ENCODE peak calls at places on chromosomes 13 and 19, in six cellular contexts. S is AG09309, R is ACHN, H is uterus, D is activated T-cell treated with anti-CD3 and anti-CD28 coated beads for 1 hour, Y is BJ. N is an unnamed sample.
A peak's percentile ranks its signal among the peaks of the same experiment; 100 is the strongest.

GRCh38 chr19:15260939-15261338 is 28.7 kb upstream of the EPHX3 start:
- DNase-seq in S (no peak), R (no peak), H (no peak), D (no peak), Y (no peak), N (peak; percentile 34)

GRCh38 chr13:74251778-74252519 is 117.7 kb upstream of the KLF12 start:
- DNase-seq in S (no peak), R (no peak), H (no peak), D (no peak), Y (no peak), N (peak; percentile 25)

GRCh38 chr13:49238621-49239020 is 9.1 kb upstream of the CDADC1 start:
- DNase-seq in S (no peak), R (no peak), H (no peak), D (no peak), Y (no peak), N (no peak)

GRCh38 chr19:17847538-17848366 is at the start of gene JAK3:
- DNase-seq in S (no peak), R (no peak), H (no peak), D (peak; percentile 78), Y (no peak), N (peak; percentile 94)

GRCh38 chr19:58274771-58275199 is 4.0 kb upstream of the ZNF8 start:
- DNase-seq in S (peak; percentile 4), R (no peak), H (no peak), D (no peak), Y (no peak), N (no peak)

GRCh38 chr19:33292595-33293254 is 9.6 kb downstream of the CEBPA start:
- DNase-seq in S (no peak), R (no peak), H (no peak), D (no peak), Y (no peak), N (peak; percentile 43)

GRCh38 chr19:6229951-6230712 is 49.6 kb downstream of the MLLT1 start:
- DNase-seq in S (no peak), R (no peak), H (no peak), D (no peak), Y (no peak), N (no peak)

GRCh38 chr19:5987077-5987818 is 9.3 kb upstream of the RANBP3 start:
- DNase-seq in S (peak; percentile 44), R (peak; percentile 75), H (peak; percentile 85), D (peak; percentile 70), Y (no peak), N (peak; percentile 81)

GRCh38 chr13:99980201-99981114 is 1.1 kb upstream of the ZIC2 start:
- DNase-seq in S (no peak), R (peak; percentile 81), H (no peak), D (peak; percentile 46), Y (no peak), N (peak; percentile 94)

GRCh38 chr13:73440296-73440895 is 381.6 kb downstream of the KLF5 start:
- DNase-seq in S (no peak), R (peak; percentile 5), H (no peak), D (no peak), Y (no peak), N (no peak)

GRCh38 chr13:20001351-20001750 is 42.8 kb downstream of the ZMYM2 start:
- DNase-seq in S (no peak), R (no peak), H (no peak), D (no peak), Y (no peak), N (no peak)

GRCh38 chr13:75310005-75310580 is 171.9 kb downstream of the TBC1D4 start:
- DNase-seq in S (no peak), R (no peak), H (no peak), D (no peak), Y (no peak), N (no peak)

GRCh38 chr19:51462681-51463080 is 4.4 kb upstream of the SIGLEC8 start:
- DNase-seq in S (no peak), R (no peak), H (no peak), D (no peak), Y (no peak), N (no peak)

GRCh38 chr13:95624020-95624419 is 20.5 kb downstream of the DZIP1 start:
- DNase-seq in S (no peak), R (peak; percentile 50), H (peak; percentile 16), D (no peak), Y (no peak), N (peak; percentile 71)

N was measured in AG20443.